ENCODE peak calls at places on chromosome 5, in four cellular contexts. P is bronchial epithelial cell, W is ascending aorta, L is foreskin fibroblast. I is an unnamed sample.
A peak's percentile ranks its signal among the peaks of the same experiment; 100 is the strongest.

GRCh38 chr5:150236313-150236712 is 46.5 kb downstream of the SLC6A7 start:
- DNase-seq in W (no peak), L (no peak), P (no peak), I (no peak)

GRCh38 chr5:151107084-151107483 is 26.2 kb upstream of the TNIP1 start:
- DNase-seq in W (no peak), L (no peak), P (no peak), I (no peak)

GRCh38 chr5:74020488-74020887 is 394.5 kb downstream of the ARHGEF28 start:
- DNase-seq in P (no peak), L (no peak), W (no peak), I (no peak)

GRCh38 chr5:179827684-179828083 is 7.0 kb downstream of the SQSTM1 start:
- DNase-seq in W (no peak), P (peak; percentile 35), L (peak; percentile 62), I (peak; percentile 63)

GRCh38 chr5:96997265-96997859 is 61.5 kb downstream of the LNPEP start:
- DNase-seq in P (peak; percentile 37), L (peak; percentile 20), W (no peak), I (peak; percentile 72)

GRCh38 chr5:38780316-38780715 is 65.5 kb upstream of the OSMR start:
- DNase-seq in P (peak; percentile 31), W (no peak), L (no peak), I (no peak)

GRCh38 chr5:111225926-111226325 is 1.7 kb downstream of the CAMK4 start:
- DNase-seq in P (no peak), L (no peak), W (no peak), I (no peak)

GRCh38 chr5:40914835-40915234 is 5.5 kb downstream of the C7 start:
- DNase-seq in W (no peak), L (no peak), P (no peak), I (peak; percentile 78)

GRCh38 chr5:179142434-179143198 is 82.4 kb downstream of the ZNF354C start:
- DNase-seq in W (no peak), P (peak; percentile 12), L (peak; percentile 73), I (peak; percentile 89)

GRCh38 chr5:79119486-79119885 is 7.9 kb downstream of the BHMT start:
- DNase-seq in L (no peak), P (no peak), W (no peak), I (no peak)

GRCh38 chr5:176534640-176535039 is 2.6 kb downstream of the RNF44 start:
- DNase-seq in L (no peak), W (no peak), P (no peak), I (no peak)

GRCh38 chr5:142167458-142167857 is 58.9 kb downstream of the NDFIP1 start:
- DNase-seq in L (no peak), P (no peak), W (no peak), I (no peak)
- TF ChIP-seq CTCF in L (no peak), P (peak; percentile 4), W (no peak), I (peak; percentile 11)

GRCh38 chr5:43571237-43571636 is 14.4 kb upstream of the PAIP1 start:
- DNase-seq in L (no peak), P (no peak), W (no peak), I (peak; percentile 48)
- H3K4me3 ChIP-seq in L (no peak overlapping the region), P (no peak overlapping the region), W (peak overlapping the region; percentile 43), I (peak overlapping the region; percentile 37)

GRCh38 chr5:113331201-113331551 is 103.6 kb downstream of the TSSK1B start:
- DNase-seq in W (no peak), L (peak; percentile 34), P (no peak), I (peak; percentile 64)

GRCh38 chr5:113337515-113338140 is 97.2 kb downstream of the TSSK1B start:
- DNase-seq in L (no peak), P (no peak), W (no peak), I (peak; percentile 75)

GRCh38 chr5:113338628-113339027 is 96.2 kb downstream of the TSSK1B start:
- DNase-seq in L (no peak), P (no peak), W (no peak), I (peak; percentile 64)

GRCh38 chr5:113340537-113340936 is 94.3 kb downstream of the TSSK1B start:
- DNase-seq in P (no peak), L (no peak), W (no peak), I (peak; percentile 12)

DNA sequence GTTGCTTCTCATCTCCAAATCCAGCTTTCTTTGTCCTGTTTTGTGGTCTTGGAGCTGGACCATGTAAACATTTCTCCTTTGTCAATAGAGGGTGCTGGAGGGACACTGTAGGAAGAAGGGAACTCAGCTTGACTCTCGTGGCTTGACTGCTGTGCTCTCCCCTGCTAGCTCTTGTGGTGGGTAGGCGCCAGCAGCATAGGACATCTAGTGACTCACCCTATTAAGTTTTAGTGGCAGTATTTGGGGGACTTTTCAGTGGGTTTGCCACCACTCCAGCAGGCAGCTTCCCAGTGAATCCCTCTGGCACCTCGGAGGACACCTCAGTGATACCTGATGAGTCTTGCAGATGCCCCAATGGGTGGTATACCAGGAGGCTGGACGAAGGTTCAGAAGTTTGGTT is 97.8 kb downstream of the TSSK1B start:
- DNase-seq in L (no peak), P (peak; percentile 61), W (no peak), I (peak; percentile 87)
- TF ChIP-seq CTCF in L (peak; percentile 49), P (peak; percentile 56), W (no peak), I (peak; percentile 65)

GRCh38 chr5:524442-525163 is at the start of gene SLC9A3:
- DNase-seq in L (no peak), W (no peak), P (no peak), I (no peak)
- H3K4me3 ChIP-seq in L (no peak within 1 kb of the TSS), W (peak within 1 kb of the TSS; percentile 30), P (no peak within 1 kb of the TSS), I (no peak within 1 kb of the TSS)

GRCh38 chr5:58459276-58459859 is 518 bp downstream of the PLK2 start:
- DNase-seq in W (no peak), P (no peak), L (no peak), I (peak; percentile 67)

GRCh38 chr5:58458851-58459275 is 1.0 kb downstream of the PLK2 start:
- DNase-seq in L (no peak), P (peak; percentile 82), W (no peak), I (peak; percentile 53)

GRCh38 chr5:58460727-58461286 is 921 bp upstream of the PLK2 start:
- DNase-seq in W (peak; percentile 95), P (peak; percentile 71), L (peak; percentile 77), I (peak; percentile 92)

GRCh38 chr5:58462154-58462553 is 2.3 kb upstream of the PLK2 start:
- DNase-seq in L (no peak), W (no peak), P (peak; percentile 83), I (peak; percentile 60)

GRCh38 chr5:58459860-58460726 is at the start of gene PLK2:
- DNase-seq in P (peak; percentile 68), W (peak; percentile 97), L (peak; percentile 89), I (peak; percentile 96)
- TF ChIP-seq CTCF in P (peak; percentile 75), W (peak; percentile 78), L (peak; percentile 51), I (peak; percentile 45)

DNA sequence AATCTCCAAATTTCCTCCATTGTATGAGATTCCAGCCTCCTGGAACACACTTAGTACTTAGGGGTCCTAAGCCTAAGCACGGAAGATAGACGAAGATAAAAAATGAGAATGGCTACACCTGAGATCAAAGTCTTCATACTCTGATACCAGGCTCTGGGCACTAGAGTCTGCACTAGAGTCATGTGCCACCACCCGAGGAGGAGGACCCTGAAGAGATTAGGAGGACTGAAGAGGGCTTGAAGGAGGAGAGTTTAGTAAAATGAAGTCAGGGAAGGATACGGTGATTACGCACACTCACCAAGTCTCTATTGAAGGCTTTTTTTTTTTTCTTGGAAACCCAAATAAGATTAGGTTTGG is 573 bp upstream of the SPATA24 start:
- DNase-seq in P (no peak), L (no peak), W (no peak), I (no peak)
- H3K4me3 ChIP-seq in P (peak overlapping the region; percentile 42), L (peak overlapping the region; percentile 6), W (peak overlapping the region; percentile 61), I (peak overlapping the region; percentile 68)

I was measured in cardiac fibroblast.